ENCODE peak calls at places on chromosomes 13 and 19, in ten cellular contexts. Y is progenitor cell of endocrine pancreas; H is C1 segment of cervical spinal cord; C is WERI-Rb-1; K is HEK293T; E is skeletal muscle cell; V is NCI-H2081; P is activated T-helper 1 cell treated with anti-CD3 and anti-CD28 coated beads, Interleukin-2, amount 50 U/mL, for 16 hours; J is brain microvascular endothelial cell; R is NCI-H1930. G is an unnamed sample.

GRCh38 chr13:50081106-50081898 is 66.1 kb downstream of the KCNRG start:
- DNase-seq in R (peak), V (peak), J (no peak), C (peak), K (peak), P (peak), H (no peak), Y (peak), E (no peak), G (peak)

GRCh38 chr13:88526186-88526852 is 855.1 kb downstream of the SLITRK5 start:
- DNase-seq in V (no peak), J (no peak), K (no peak), E (no peak), C (no peak), P (no peak), R (no peak), Y (no peak), H (no peak), G (no peak)

GRCh38 chr13:53368948-53369347 is 340.3 kb downstream of the OLFM4 start:
- DNase-seq in J (no peak), H (no peak), E (no peak), P (no peak), K (no peak), C (no peak), V (peak), R (no peak), Y (no peak), G (no peak)

GRCh38 chr19:2425622-2426581 is 1.5 kb downstream of the TIMM13 start:
- DNase-seq in R (no peak), C (no peak), E (no peak), J (no peak), Y (no peak), K (no peak), V (no peak), H (no peak), P (no peak), G (no peak)

GRCh38 chr13:30307194-30307965 is at the start of gene KATNAL1:
- DNase-seq in K (peak), J (peak), C (peak), P (peak), V (peak), Y (peak), R (peak), E (peak), H (peak), G (peak)

GRCh38 chr13:86383151-86383550 is 583.9 kb upstream of the SLITRK6 start:
- DNase-seq in K (no peak), V (peak), R (no peak), E (no peak), P (no peak), J (no peak), C (no peak), Y (no peak), H (no peak), G (no peak)

GRCh38 chr19:48553676-48554384 is 1.9 kb downstream of the SULT2B1 start:
- DNase-seq in R (no peak), E (peak), H (no peak), J (peak), V (no peak), K (no peak), Y (no peak), P (no peak), C (peak), G (no peak)

GRCh38 chr13:71860547-71861131 is 6.4 kb downstream of the DACH1 start:
- DNase-seq in Y (no peak), J (no peak), K (no peak), R (no peak), E (no peak), H (no peak), C (no peak), P (no peak), V (peak), G (no peak)

GRCh38 chr13:27211771-27212364 is 39.5 kb upstream of the RPL21 start:
- DNase-seq in R (no peak), V (no peak), J (peak), C (no peak), Y (no peak), P (no peak), E (peak), H (no peak), K (no peak), G (peak)

GRCh38 chr19:31548941-31549340 is 199.7 kb upstream of the TSHZ3 start:
- DNase-seq in E (peak), C (peak), V (no peak), H (no peak), Y (no peak), J (peak), K (peak), P (no peak), R (no peak), G (no peak)

GRCh38 chr13:44024496-44025155 is 144.9 kb downstream of the LACC1 start:
- DNase-seq in R (no peak), C (no peak), E (no peak), J (no peak), V (no peak), Y (no peak), H (no peak), K (no peak), P (no peak), G (no peak)

GRCh38 chr13:41054919-41055619 is 6.2 kb upstream of the WBP4 start:
- DNase-seq in C (no peak), H (no peak), P (no peak), Y (no peak), V (no peak), K (peak), J (no peak), E (no peak), R (peak), G (no peak)

GRCh38 chr13:34640179-34640929 is 301.7 kb upstream of the NBEA start:
- DNase-seq in P (no peak), Y (no peak), E (no peak), J (no peak), K (no peak), H (no peak), V (no peak), C (no peak), R (no peak), G (no peak)

GRCh38 chr19:48922548-48923490 is 10.7 kb upstream of the DHDH start:
- DNase-seq in J (no peak), E (no peak), K (no peak), V (no peak), Y (no peak), P (no peak), R (no peak), C (no peak), H (no peak), G (no peak)

GRCh38 chr19:41436664-41436951 is 3.1 kb downstream of the DMAC2 start:
- DNase-seq in J (no peak), K (no peak), V (no peak), Y (no peak), C (no peak), R (no peak), H (no peak), P (no peak), E (no peak), G (no peak)

GRCh38 chr13:66312312-66313087 is 917.6 kb downstream of the PCDH9 start:
- DNase-seq in H (no peak), R (no peak), K (no peak), C (no peak), V (peak), Y (no peak), E (peak), J (peak), P (no peak), G (no peak)

GRCh38 chr19:37718357-37718756 is 1.2 kb downstream of the ZNF607 start:
- DNase-seq in J (no peak), C (no peak), P (no peak), R (no peak), E (no peak), Y (no peak), K (no peak), H (no peak), V (no peak), G (no peak)

G was measured in activated gamma-delta T cell.